ENCODE peak calls at places on chromosomes 7 and 10, in five cellular contexts. One of them, this sample, is unnamed. For H3K27me3, the result is how much of the 10 kb centered on the place peaks cover.

GRCh38 chr10:62726142-62726541 is 78.4 kb upstream of the ADO start:
- DNase-seq in colonic mucosa: no peak
- DNase-seq in left ventricle myocardium inferior: no peak
- DNase-seq in sigmoid colon: no peak
- DNase-seq in tibial artery: no peak
- DNase-seq in this sample: no peak

GRCh38 chr10:75889051-75889450 is 457.6 kb downstream of the LRMDA start:
- DNase-seq in colonic mucosa: no peak
- DNase-seq in left ventricle myocardium inferior: no peak
- DNase-seq in sigmoid colon: no peak
- DNase-seq in tibial artery: no peak
- DNase-seq in this sample: no peak

GRCh38 chr7:15625456-15625855 is 61.0 kb downstream of the MEOX2 start:
- DNase-seq in colonic mucosa: no peak
- DNase-seq in left ventricle myocardium inferior: no peak
- DNase-seq in sigmoid colon: no peak
- DNase-seq in tibial artery: no peak
- DNase-seq in this sample: no peak

GRCh38 chr7:129657363-129657762 is 45.8 kb downstream of the NRF1 start:
- DNase-seq in colonic mucosa: no peak
- DNase-seq in left ventricle myocardium inferior: no peak
- DNase-seq in sigmoid colon: no peak
- DNase-seq in tibial artery: no peak
- DNase-seq in this sample: no peak

GRCh38 chr10:75408911-75409885 is 7.6 kb upstream of the ZNF503 start:
- DNase-seq in colonic mucosa: peak
- DNase-seq in left ventricle myocardium inferior: peak
- DNase-seq in sigmoid colon: peak
- DNase-seq in tibial artery: peak
- DNase-seq in this sample: peak

GRCh38 chr7:105766421-105767191 is 109.8 kb downstream of the ATXN7L1 start:
- DNase-seq in colonic mucosa: no peak
- DNase-seq in left ventricle myocardium inferior: no peak
- DNase-seq in sigmoid colon: no peak
- DNase-seq in tibial artery: no peak
- DNase-seq in this sample: no peak

GRCh38 chr7:91288208-91288824 is 24.1 kb downstream of the FZD1 start:
- DNase-seq in colonic mucosa: peak
- DNase-seq in left ventricle myocardium inferior: peak
- DNase-seq in sigmoid colon: no peak
- DNase-seq in tibial artery: peak
- DNase-seq in this sample: peak

GRCh38 chr10:109429956-109430760 is 493.2 kb downstream of the XPNPEP1 start:
- DNase-seq in colonic mucosa: no peak
- DNase-seq in left ventricle myocardium inferior: no peak
- DNase-seq in sigmoid colon: no peak
- DNase-seq in tibial artery: no peak
- DNase-seq in this sample: no peak

GRCh38 chr7:81990395-81990794 is 220.5 kb upstream of the HGF start:
- DNase-seq in colonic mucosa: no peak
- DNase-seq in left ventricle myocardium inferior: no peak
- DNase-seq in sigmoid colon: no peak
- DNase-seq in tibial artery: no peak
- DNase-seq in this sample: no peak

GRCh38 chr7:135181929-135182678 is 11.6 kb upstream of the CYREN start:
- DNase-seq in colonic mucosa: no peak
- DNase-seq in left ventricle myocardium inferior: no peak
- DNase-seq in sigmoid colon: no peak
- DNase-seq in tibial artery: no peak
- DNase-seq in this sample: no peak

GRCh38 chr7:18400281-18400680 is 95.3 kb upstream of the HDAC9 start:
- DNase-seq in colonic mucosa: no peak
- DNase-seq in left ventricle myocardium inferior: no peak
- DNase-seq in sigmoid colon: no peak
- DNase-seq in tibial artery: no peak
- DNase-seq in this sample: no peak

GRCh38 chr7:100247152-100247757 is 27.5 kb downstream of the PVRIG start:
- DNase-seq in colonic mucosa: no peak
- DNase-seq in left ventricle myocardium inferior: no peak
- DNase-seq in sigmoid colon: no peak
- DNase-seq in tibial artery: no peak
- DNase-seq in this sample: peak

GRCh38 chr10:21919906-21920305 is 83.6 kb downstream of the DNAJC1 start:
- DNase-seq in colonic mucosa: no peak
- DNase-seq in left ventricle myocardium inferior: no peak
- DNase-seq in sigmoid colon: no peak
- DNase-seq in tibial artery: no peak
- DNase-seq in this sample: no peak

GRCh38 chr10:3486346-3487065 is 298.5 kb downstream of the KLF6 start:
- DNase-seq in colonic mucosa: peak
- DNase-seq in left ventricle myocardium inferior: no peak
- DNase-seq in sigmoid colon: no peak
- DNase-seq in tibial artery: no peak
- DNase-seq in this sample: peak

GRCh38 chr10:3487228-3487627 is 297.8 kb downstream of the KLF6 start:
- DNase-seq in colonic mucosa: no peak
- DNase-seq in left ventricle myocardium inferior: no peak
- DNase-seq in sigmoid colon: no peak
- DNase-seq in tibial artery: no peak
- DNase-seq in this sample: no peak

GRCh38 chr10:3482200-3482993 is 302.6 kb downstream of the KLF6 start:
- DNase-seq in colonic mucosa: peak
- DNase-seq in left ventricle myocardium inferior: no peak
- DNase-seq in sigmoid colon: peak
- DNase-seq in tibial artery: peak
- DNase-seq in this sample: peak

GRCh38 chr10:3485287-3485686 is 299.7 kb downstream of the KLF6 start:
- DNase-seq in colonic mucosa: no peak
- DNase-seq in left ventricle myocardium inferior: no peak
- DNase-seq in sigmoid colon: no peak
- DNase-seq in tibial artery: no peak
- DNase-seq in this sample: no peak

DNA sequence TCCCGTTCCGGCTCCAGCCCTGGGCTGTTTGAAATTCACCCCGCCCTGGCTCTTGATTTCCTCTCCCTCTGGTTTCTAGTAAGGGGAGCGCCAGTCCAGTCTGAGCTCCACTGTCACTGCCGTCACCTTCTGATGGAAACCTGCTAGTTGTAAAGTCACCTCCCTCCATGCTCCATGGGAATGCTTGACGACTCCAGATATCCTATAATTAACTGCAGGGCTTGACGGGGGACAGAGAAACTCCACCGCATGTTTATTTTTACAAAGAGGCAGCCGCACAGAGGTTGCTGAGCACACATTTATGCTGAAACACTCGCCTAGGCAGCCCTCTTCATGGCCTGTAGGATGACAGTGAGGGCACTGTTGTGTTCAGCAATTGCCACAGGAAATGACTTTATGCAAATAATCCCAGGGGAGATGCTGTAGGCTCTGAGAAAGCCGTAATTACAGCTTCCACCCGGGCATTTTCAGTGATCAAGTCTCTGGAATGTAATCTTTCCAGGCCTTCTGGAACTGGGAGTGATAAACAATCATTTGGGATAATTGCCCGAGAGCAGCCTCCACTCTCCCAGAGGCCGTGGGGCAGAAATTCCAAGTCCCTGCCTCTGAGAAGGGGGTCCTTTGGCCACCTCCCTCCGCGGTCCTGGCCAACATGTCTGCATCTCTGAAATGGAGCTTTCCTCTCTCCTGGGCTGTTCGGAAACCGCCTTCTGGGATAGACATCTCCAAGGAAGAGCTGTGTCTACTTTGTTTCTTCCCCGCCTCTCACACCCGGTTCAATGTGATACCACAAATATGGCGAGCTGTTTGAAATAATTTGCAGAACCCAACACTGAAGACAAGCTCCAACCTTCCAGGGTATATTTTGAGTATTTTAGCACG is 300.5 kb downstream of the KLF6 start:
- DNase-seq in colonic mucosa: no peak
- DNase-seq in left ventricle myocardium inferior: no peak
- DNase-seq in sigmoid colon: no peak
- DNase-seq in tibial artery: no peak
- DNase-seq in this sample: no peak
- TF ChIP-seq CTCF in colonic mucosa: no peak
- TF ChIP-seq CTCF in left ventricle myocardium inferior: peak
- TF ChIP-seq CTCF in sigmoid colon: no peak
- TF ChIP-seq CTCF in tibial artery: no peak
- TF ChIP-seq CTCF in this sample: no peak

DNA sequence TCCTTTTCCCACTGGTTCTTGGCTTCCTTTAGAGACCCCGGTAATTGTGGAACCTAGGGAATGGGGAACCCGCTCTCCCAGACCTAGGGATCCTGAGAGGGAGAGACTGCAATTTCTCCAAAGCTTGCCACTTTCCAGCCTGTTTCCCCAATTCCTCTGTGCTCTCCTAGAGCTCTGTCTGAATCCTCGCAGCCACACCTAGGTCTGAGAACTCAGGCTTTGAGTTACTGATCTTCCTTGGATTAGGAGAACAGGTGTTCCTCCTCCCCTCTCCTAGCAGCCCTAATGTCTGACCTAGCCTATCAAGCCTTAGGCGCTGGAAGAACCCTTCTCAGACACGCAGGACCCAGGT is 20.0 kb downstream of the WNT8B start:
- DNase-seq in colonic mucosa: no peak
- DNase-seq in left ventricle myocardium inferior: no peak
- DNase-seq in sigmoid colon: no peak
- DNase-seq in tibial artery: no peak
- DNase-seq in this sample: no peak
- H3K4me3 ChIP-seq in colonic mucosa: peak
- H3K4me3 ChIP-seq in left ventricle myocardium inferior: peak
- H3K4me3 ChIP-seq in sigmoid colon: no peak
- H3K4me3 ChIP-seq in tibial artery: peak
- H3K4me3 ChIP-seq in this sample: no peak

GRCh38 chr7:1295776-1296726 is 63.4 kb downstream of the UNCX start:
- DNase-seq in colonic mucosa: no peak
- DNase-seq in left ventricle myocardium inferior: no peak
- DNase-seq in sigmoid colon: no peak
- DNase-seq in tibial artery: no peak
- DNase-seq in this sample: no peak
- H3K27me3 ChIP-seq in colonic mucosa: under half
- H3K27me3 ChIP-seq in left ventricle myocardium inferior: half or more
- H3K27me3 ChIP-seq in sigmoid colon: half or more
- H3K27me3 ChIP-seq in tibial artery: under half
- H3K27me3 ChIP-seq in this sample: under half

GRCh38 chr7:123571684-123572083 is 14.1 kb upstream of the NDUFA5 start:
- DNase-seq in colonic mucosa: no peak
- DNase-seq in left ventricle myocardium inferior: no peak
- DNase-seq in sigmoid colon: no peak
- DNase-seq in tibial artery: no peak
- DNase-seq in this sample: no peak

GRCh38 chr7:123573371-123573770 is 15.8 kb upstream of the NDUFA5 start:
- DNase-seq in colonic mucosa: no peak
- DNase-seq in left ventricle myocardium inferior: no peak
- DNase-seq in sigmoid colon: no peak
- DNase-seq in tibial artery: no peak
- DNase-seq in this sample: no peak

GRCh38 chr7:123570390-123571182 is 13.0 kb upstream of the NDUFA5 start:
- DNase-seq in colonic mucosa: no peak
- DNase-seq in left ventricle myocardium inferior: no peak
- DNase-seq in sigmoid colon: no peak
- DNase-seq in tibial artery: no peak
- DNase-seq in this sample: no peak

GRCh38 chr7:123571187-123571586 is 13.6 kb upstream of the NDUFA5 start:
- DNase-seq in colonic mucosa: no peak
- DNase-seq in left ventricle myocardium inferior: no peak
- DNase-seq in sigmoid colon: no peak
- DNase-seq in tibial artery: no peak
- DNase-seq in this sample: no peak

GRCh38 chr7:123573896-123574467 is 16.4 kb upstream of the NDUFA5 start:
- DNase-seq in colonic mucosa: no peak
- DNase-seq in left ventricle myocardium inferior: no peak
- DNase-seq in sigmoid colon: no peak
- DNase-seq in tibial artery: no peak
- DNase-seq in this sample: no peak
- TF ChIP-seq CTCF in colonic mucosa: no peak
- TF ChIP-seq CTCF in left ventricle myocardium inferior: no peak
- TF ChIP-seq CTCF in sigmoid colon: no peak
- TF ChIP-seq CTCF in tibial artery: no peak
- TF ChIP-seq CTCF in this sample: no peak

GRCh38 chr10:102436312-102436711 is 3.9 kb upstream of the CUEDC2 start:
- DNase-seq in colonic mucosa: no peak
- DNase-seq in left ventricle myocardium inferior: no peak
- DNase-seq in sigmoid colon: no peak
- DNase-seq in tibial artery: no peak
- DNase-seq in this sample: no peak
- H3K4me3 ChIP-seq in colonic mucosa: no peak
- H3K4me3 ChIP-seq in left ventricle myocardium inferior: no peak
- H3K4me3 ChIP-seq in sigmoid colon: no peak
- H3K4me3 ChIP-seq in tibial artery: no peak
- H3K4me3 ChIP-seq in this sample: no peak

GRCh38 chr10:42933454-42934340 is 143.2 kb upstream of the RET start:
- DNase-seq in colonic mucosa: peak
- DNase-seq in left ventricle myocardium inferior: no peak
- DNase-seq in sigmoid colon: peak
- DNase-seq in tibial artery: no peak
- DNase-seq in this sample: peak
- H3K27me3 ChIP-seq in colonic mucosa: under half
- H3K27me3 ChIP-seq in left ventricle myocardium inferior: half or more
- H3K27me3 ChIP-seq in sigmoid colon: under half
- H3K27me3 ChIP-seq in tibial artery: under half
- H3K27me3 ChIP-seq in this sample: under half

GRCh38 chr10:68345621-68346020 is 12.9 kb upstream of the PBLD start:
- DNase-seq in colonic mucosa: no peak
- DNase-seq in left ventricle myocardium inferior: no peak
- DNase-seq in sigmoid colon: no peak
- DNase-seq in tibial artery: no peak
- DNase-seq in this sample: no peak
- TF ChIP-seq CTCF in colonic mucosa: no peak
- TF ChIP-seq CTCF in left ventricle myocardium inferior: no peak
- TF ChIP-seq CTCF in sigmoid colon: no peak
- TF ChIP-seq CTCF in tibial artery: no peak
- TF ChIP-seq CTCF in this sample: no peak

DNA sequence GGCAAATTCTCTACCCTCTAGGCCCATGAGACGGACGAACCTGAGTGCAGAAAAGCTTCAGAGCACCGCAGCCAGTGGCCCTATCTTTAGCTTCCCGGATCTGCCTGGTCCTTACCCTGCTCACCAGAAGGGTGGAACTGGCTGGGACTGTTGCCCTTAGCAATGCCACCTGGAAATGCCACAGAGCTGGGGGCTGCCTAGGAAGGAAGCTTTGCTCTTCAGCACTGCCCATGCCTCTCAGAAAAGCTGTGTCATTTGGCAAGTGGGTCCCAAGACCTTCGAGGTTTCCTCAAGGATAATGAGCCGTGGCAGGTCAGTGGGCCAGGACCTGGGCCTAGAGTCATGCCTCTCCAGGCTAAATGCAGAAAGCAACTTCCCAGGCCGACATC is 2.2 kb upstream of the HOXA10 start:
- DNase-seq in colonic mucosa: no peak
- DNase-seq in left ventricle myocardium inferior: peak
- DNase-seq in sigmoid colon: peak
- DNase-seq in tibial artery: peak
- DNase-seq in this sample: no peak
- H3K4me3 ChIP-seq in colonic mucosa: peak
- H3K4me3 ChIP-seq in left ventricle myocardium inferior: no peak
- H3K4me3 ChIP-seq in sigmoid colon: peak
- H3K4me3 ChIP-seq in tibial artery: peak
- H3K4me3 ChIP-seq in this sample: no peak

DNA sequence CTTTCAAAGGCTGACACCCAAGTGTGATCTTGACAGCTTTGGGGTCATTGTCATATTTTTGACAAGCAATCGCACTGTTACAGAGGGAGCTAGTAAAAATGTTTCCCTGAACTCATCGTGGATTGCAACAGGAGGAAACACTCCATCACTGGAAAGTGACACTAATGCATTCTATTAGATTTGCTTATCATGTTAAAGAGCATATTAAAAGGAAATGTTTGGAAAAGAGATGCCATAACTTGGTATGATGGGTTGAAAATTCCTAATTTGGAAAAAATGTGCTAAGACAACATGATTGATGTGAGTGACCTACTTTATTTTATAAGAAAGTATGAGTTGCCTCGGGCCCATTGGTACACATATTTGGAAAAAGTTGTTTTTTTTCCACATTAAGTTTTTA is 22.7 kb upstream of the EMX2 start:
- DNase-seq in colonic mucosa: no peak
- DNase-seq in left ventricle myocardium inferior: no peak
- DNase-seq in sigmoid colon: no peak
- DNase-seq in tibial artery: no peak
- DNase-seq in this sample: no peak
- H3K27me3 ChIP-seq in colonic mucosa: under half
- H3K27me3 ChIP-seq in left ventricle myocardium inferior: half or more
- H3K27me3 ChIP-seq in sigmoid colon: under half
- H3K27me3 ChIP-seq in tibial artery: under half
- H3K27me3 ChIP-seq in this sample: under half